ENCODE peak calls at places on chromosome 1, in nine cellular contexts. X is stimulated activated CD8-positive, alpha-beta memory T cell treated with anti-CD3 and anti-CD28 coated beads, Interleukin-15, amount 100 ng/mL, for 4 hours; P is KG1; E is T-helper 2 cell; W is LoVo; G is NCI-H748 treated with DMSO at 0.1 percent for 48 hours; N is stimulated activated CD4-positive, alpha-beta T cell treated with anti-CD3 and anti-CD28 coated beads, Interleukin-4, amount 100 ng/mL, for 24 hours; K is effector CD8-positive, alpha-beta T cell; B is brain microvascular endothelial cell. F is an unnamed sample.

GRCh38 chr1:10541286-10541685 is 66.5 kb downstream of the PEX14 start:
- DNase-seq in X (no peak), P (no peak), E (no peak), W (no peak), G (no peak), N (no peak), K (no peak), B (no peak), F (no peak)

GRCh38 chr1:46364612-46365011 is 24.0 kb downstream of the NSUN4 start:
- DNase-seq in X (no peak), P (no peak), E (no peak), W (no peak), G (no peak), N (no peak), K (no peak), B (no peak), F (no peak)

GRCh38 chr1:167651161-167651693 is 21.2 kb downstream of the RCSD1 start:
- DNase-seq in X (no peak), P (no peak), E (no peak), W (no peak), G (no peak), N (no peak), K (no peak), B (no peak), F (no peak)

GRCh38 chr1:226784081-226785049 is 45.3 kb upstream of the ITPKB start:
- DNase-seq in X (no peak), P (no peak), E (no peak), W (no peak), G (peak), N (no peak), K (no peak), B (peak), F (no peak)

GRCh38 chr1:175433586-175434267 is 241.2 kb upstream of the KIAA0040 start:
- DNase-seq in X (no peak), P (no peak), E (no peak), W (no peak), G (no peak), N (no peak), K (no peak), B (no peak), F (no peak)

GRCh38 chr1:10943991-10944730 is 68.3 kb upstream of the TARDBP start:
- DNase-seq in X (no peak), P (no peak), E (no peak), W (peak), G (peak), N (no peak), K (no peak), B (peak), F (no peak)

GRCh38 chr1:119353851-119354250 is 14.7 kb upstream of the HAO2 start:
- DNase-seq in X (no peak), P (no peak), E (no peak), W (no peak), G (no peak), N (no peak), K (no peak), B (no peak), F (no peak)

GRCh38 chr1:1177452-1178206 is 3.9 kb downstream of the TTLL10 start:
- DNase-seq in X (no peak), P (no peak), E (no peak), W (no peak), G (no peak), N (no peak), K (no peak), B (no peak), F (no peak)

GRCh38 chr1:11482904-11483479 is 4.0 kb downstream of the DISP3 start:
- DNase-seq in X (no peak), P (no peak), E (no peak), W (no peak), G (no peak), N (no peak), K (no peak), B (no peak), F (no peak)

GRCh38 chr1:23745515-23745914 is 2.2 kb downstream of the ELOA start:
- DNase-seq in X (no peak), P (no peak), E (peak), W (peak), G (no peak), N (no peak), K (no peak), B (no peak), F (no peak)

GRCh38 chr1:228166170-228166936 is 749 bp downstream of the IBA57 start:
- DNase-seq in X (peak), P (peak), E (peak), W (peak), G (peak), N (peak), K (peak), B (peak), F (peak)

GRCh38 chr1:175016073-175016722 is 7.0 kb downstream of the MRPS14 start:
- DNase-seq in X (no peak), P (no peak), E (no peak), W (no peak), G (no peak), N (no peak), K (no peak), B (peak), F (no peak)

GRCh38 chr1:228753933-228754332 is 18.7 kb downstream of the RHOU start:
- DNase-seq in X (no peak), P (no peak), E (no peak), W (no peak), G (no peak), N (no peak), K (no peak), B (no peak), F (no peak)

GRCh38 chr1:61687901-61688300 is 37.0 kb downstream of the TM2D1 start:
- DNase-seq in X (no peak), P (no peak), E (no peak), W (no peak), G (no peak), N (no peak), K (no peak), B (no peak), F (no peak)

GRCh38 chr1:48471603-48472576 is at the start of gene SPATA6:
- DNase-seq in X (peak), P (peak), E (peak), W (peak), G (peak), N (peak), K (peak), B (peak), F (peak)

GRCh38 chr1:101245575-101245927 is 8.7 kb downstream of the S1PR1 start:
- DNase-seq in X (no peak), P (no peak), E (no peak), W (no peak), G (no peak), N (no peak), K (no peak), B (no peak), F (no peak)

GRCh38 chr1:174017231-174017970 is 4.8 kb downstream of the RC3H1 start:
- DNase-seq in X (no peak), P (no peak), E (no peak), W (no peak), G (no peak), N (no peak), K (no peak), B (no peak), F (no peak)

GRCh38 chr1:30787856-30788495 is 30.4 kb upstream of the LAPTM5 start:
- DNase-seq in X (no peak), P (no peak), E (no peak), W (no peak), G (no peak), N (no peak), K (no peak), B (no peak), F (no peak)

GRCh38 chr1:45299981-45300668 is 26.6 kb upstream of the HPDL start:
- DNase-seq in X (no peak), P (peak), E (peak), W (peak), G (peak), N (peak), K (peak), B (peak), F (no peak)

GRCh38 chr1:177106614-177107365 is 57.7 kb downstream of the ASTN1 start:
- DNase-seq in X (no peak), P (no peak), E (no peak), W (no peak), G (no peak), N (no peak), K (no peak), B (no peak), F (no peak)

GRCh38 chr1:230458509-230458908 is 32.4 kb upstream of the PGBD5 start:
- DNase-seq in X (no peak), P (no peak), E (no peak), W (no peak), G (no peak), N (no peak), K (no peak), B (no peak), F (no peak)

GRCh38 chr1:159986093-159986492 is 32.1 kb upstream of the SLAMF9 start:
- DNase-seq in X (no peak), P (no peak), E (no peak), W (no peak), G (no peak), N (no peak), K (no peak), B (no peak), F (no peak)

GRCh38 chr1:236280438-236281285 is 1.1 kb downstream of the ERO1B start:
- DNase-seq in X (no peak), P (no peak), E (peak), W (no peak), G (peak), N (peak), K (no peak), B (no peak), F (no peak)

F was measured in left lung.